ENCODE peak calls at places on chromosomes 4 and X, in nine cellular contexts. X is upper lobe of left lung, P is lower leg skin, W is ovary, C is suprapubic skin, J is IMR-90, S is spleen, A is A549, F is right lobe of liver. L is an unnamed sample.

GRCh38 chrX:120485562-120486520 is 16.7 kb upstream of the LAMP2 start:
- DNase-seq in J (peak), P (peak), F (peak), W (peak), C (peak), S (peak), A (peak), X (peak), L (peak)

GRCh38 chr4:160969914-160970313 is 1193.9 kb downstream of the FSTL5 start:
- DNase-seq in X (no peak), C (no peak), A (no peak), P (no peak), S (no peak), F (no peak), W (no peak), J (no peak), L (no peak)

GRCh38 chr4:89549907-89550306 is 242.3 kb upstream of the GPRIN3 start:
- DNase-seq in X (no peak), C (no peak), W (no peak), J (peak), S (no peak), A (no peak), F (no peak), P (no peak), L (no peak)

GRCh38 chrX:39869846-39870601 is 227.7 kb downstream of the BCOR start:
- DNase-seq in A (peak), X (no peak), J (peak), P (no peak), F (no peak), C (no peak), W (no peak), S (no peak), L (no peak)

GRCh38 chr4:102525099-102525498 is 23.9 kb downstream of the NFKB1 start:
- DNase-seq in A (no peak), J (peak), C (no peak), X (no peak), F (no peak), S (no peak), W (no peak), P (no peak), L (no peak)

GRCh38 chr4:152981842-152982241 is 45.7 kb downstream of the FHDC1 start:
- DNase-seq in X (no peak), W (no peak), A (no peak), J (no peak), C (no peak), S (no peak), F (no peak), P (no peak), L (no peak)

GRCh38 chrX:16771483-16772398 is 14.5 kb upstream of the TXLNG start:
- DNase-seq in W (no peak), S (no peak), A (peak), J (peak), C (no peak), X (no peak), P (no peak), F (no peak), L (no peak)

GRCh38 chr4:87326460-87326859 is 3.8 kb upstream of the HSD17B13 start:
- DNase-seq in S (no peak), A (no peak), J (no peak), P (no peak), W (no peak), X (no peak), F (no peak), C (no peak), L (no peak)

GRCh38 chr4:152920768-152921167 is 15.4 kb upstream of the FHDC1 start:
- DNase-seq in F (no peak), S (no peak), J (peak), W (no peak), A (no peak), P (no peak), X (no peak), C (no peak), L (no peak)

GRCh38 chr4:123545569-123546122 is 149.1 kb downstream of the SPRY1 start:
- DNase-seq in S (no peak), C (no peak), X (no peak), A (no peak), J (no peak), F (no peak), P (no peak), W (no peak), L (no peak)

GRCh38 chr4:152103181-152103901 is 342.5 kb upstream of the GATB start:
- DNase-seq in P (no peak), F (no peak), J (no peak), W (no peak), X (no peak), A (no peak), S (no peak), C (no peak), L (no peak)

GRCh38 chr4:125547842-125548241 is 233.1 kb downstream of the FAT4 start:
- DNase-seq in X (no peak), F (no peak), P (no peak), A (no peak), S (no peak), C (no peak), W (no peak), J (peak), L (no peak)

GRCh38 chrX:17654116-17654515 is 83.2 kb upstream of the SCML1 start:
- DNase-seq in P (no peak), A (no peak), W (no peak), X (no peak), F (no peak), S (no peak), C (no peak), J (no peak), L (no peak)

GRCh38 chr4:129498626-129499025 is 402.7 kb downstream of the C4orf33 start:
- DNase-seq in W (no peak), F (no peak), P (no peak), X (no peak), J (no peak), A (no peak), C (no peak), S (no peak), L (no peak)

GRCh38 chr4:56217383-56217890 is 169.9 kb downstream of the AASDH start:
- DNase-seq in P (no peak), C (no peak), W (no peak), A (no peak), F (no peak), X (no peak), J (no peak), S (no peak), L (no peak)

GRCh38 chrX:7132335-7133035 is 15.0 kb upstream of the STS start:
- DNase-seq in X (no peak), C (no peak), A (peak), J (peak), W (no peak), S (no peak), P (peak), F (peak), L (peak)

GRCh38 chrX:102063445-102064074 is 61.9 kb upstream of the TCEAL2 start:
- DNase-seq in C (no peak), S (no peak), J (no peak), A (no peak), F (no peak), W (no peak), X (no peak), P (no peak), L (no peak)

GRCh38 chr4:17511950-17512795 is at the start of gene QDPR:
- DNase-seq in P (peak), X (peak), F (peak), C (peak), S (peak), W (peak), A (peak), J (peak), L (peak)

GRCh38 chr4:118676128-118676527 is 9.1 kb upstream of the METTL14 start:
- DNase-seq in W (no peak), C (no peak), A (no peak), P (no peak), S (no peak), F (no peak), X (no peak), J (no peak), L (no peak)

GRCh38 chr4:15352508-15352907 is 75.3 kb upstream of the C1QTNF7 start:
- DNase-seq in X (no peak), S (no peak), P (no peak), F (no peak), J (peak), W (no peak), A (no peak), C (no peak), L (no peak)

GRCh38 chr4:157075811-157076577 is at the start of gene GLRB:
- DNase-seq in P (no peak), X (peak), C (no peak), F (peak), S (peak), J (peak), W (peak), A (peak), L (no peak)

GRCh38 chrX:45850197-45850774 is 649.6 kb upstream of the DIPK2B start:
- DNase-seq in P (no peak), W (peak), A (no peak), X (peak), C (no peak), F (no peak), J (no peak), S (no peak), L (no peak)
- H3K4me3 ChIP-seq in P (peak), W (peak), A (peak), X (peak), C (peak), F (peak), J (peak), S (peak), L (peak)

GRCh38 chr4:1579834-1580686 is 104.1 kb downstream of the FAM53A start:
- DNase-seq in J (no peak), F (peak), S (peak), X (peak), A (peak), C (peak), P (peak), W (peak), L (no peak)
- TF ChIP-seq POLR2A in J (no peak), F (peak), S (no peak), X (peak), A (peak), C (no peak), P (no peak), W (peak), L (peak)

DNA sequence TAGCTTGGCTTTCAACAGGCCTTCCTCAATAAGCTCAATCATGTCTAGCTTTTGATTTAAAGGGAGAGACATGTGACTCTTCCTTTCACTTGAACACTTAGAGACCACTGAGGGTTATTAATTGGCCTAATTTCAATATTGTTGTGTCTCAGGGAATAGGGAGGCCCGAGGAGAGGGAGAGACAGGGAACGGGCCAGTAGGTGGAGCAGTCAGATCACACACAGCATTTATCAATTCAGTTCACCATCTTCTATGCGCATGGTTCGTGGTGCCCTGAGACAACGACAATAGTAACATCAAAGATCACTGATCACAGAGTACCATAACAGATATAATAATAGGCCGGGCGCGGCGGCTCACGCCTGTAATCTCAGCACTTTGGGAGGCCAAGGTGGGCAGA is 17.8 kb downstream of the ZNF81 start:
- DNase-seq in A (no peak), J (peak), W (peak), F (peak), X (peak), C (no peak), S (no peak), P (no peak), L (no peak)
- TF ChIP-seq CTCF in A (no peak), J (peak), W (peak), F (peak), X (peak), C (peak), S (peak), P (no peak), L (no peak)

GRCh38 chrX:12564221-12564620 is 227.0 kb upstream of the PRPS2 start:
- DNase-seq in F (no peak), S (no peak), A (no peak), X (no peak), W (no peak), C (no peak), J (no peak), P (no peak), L (no peak)
- H3K4me3 ChIP-seq in F (no peak), S (no peak), A (no peak), X (no peak), W (no peak), C (no peak), J (no peak), P (no peak), L (no peak)

GRCh38 chr4:11904117-11904535 is 475.4 kb upstream of the HS3ST1 start:
- DNase-seq in W (peak), X (no peak), S (peak), J (no peak), C (no peak), A (no peak), P (no peak), F (no peak), L (no peak)
- TF ChIP-seq POLR2A in W (no peak), X (no peak), S (no peak), J (no peak), C (no peak), A (no peak), P (no peak), F (no peak), L (no peak)

DNA sequence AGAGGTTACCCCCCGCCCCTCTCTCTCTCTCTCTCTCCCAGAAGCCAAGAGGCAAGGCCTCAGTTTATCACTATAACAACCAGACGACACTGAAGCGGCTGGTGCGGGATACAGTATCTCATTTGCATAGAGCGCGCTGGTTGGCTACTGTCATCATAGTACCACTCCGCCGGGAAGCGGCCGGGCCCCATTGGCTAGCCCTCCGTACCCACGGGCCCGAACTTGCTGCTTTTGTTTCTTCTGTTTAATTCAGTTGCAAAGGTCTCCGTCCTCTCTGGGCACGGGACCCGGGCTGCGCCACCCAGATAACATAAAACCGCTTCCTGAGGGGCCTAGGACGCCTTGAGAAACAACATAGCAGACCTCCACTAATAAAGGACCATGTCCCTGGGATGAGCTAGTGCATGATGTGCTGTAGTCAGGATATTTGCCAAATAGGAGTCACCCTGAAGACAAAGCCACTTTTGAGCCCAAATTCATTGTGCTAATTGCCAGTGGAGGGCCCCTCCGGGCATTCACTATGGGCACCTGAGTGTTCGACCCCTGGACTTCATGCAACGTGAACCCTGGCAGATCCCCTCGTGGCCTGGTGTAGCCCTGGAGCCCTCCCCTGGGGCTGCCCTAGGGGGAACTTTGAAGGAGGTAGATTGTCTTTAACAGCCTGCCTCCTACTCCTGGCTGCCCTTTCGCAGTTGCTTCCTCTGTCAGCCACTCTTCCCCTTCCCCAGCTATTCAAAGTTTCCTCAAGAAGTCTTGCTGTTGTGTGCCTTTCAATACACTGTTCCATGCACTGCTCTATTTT is at the start of gene PCYT1B:
- DNase-seq in P (peak), X (peak), J (peak), S (peak), C (peak), W (peak), F (peak), A (no peak), L (peak)
- TF ChIP-seq CTCF in P (no peak), X (no peak), J (no peak), S (no peak), C (no peak), W (no peak), F (no peak), A (no peak), L (no peak)

DNA sequence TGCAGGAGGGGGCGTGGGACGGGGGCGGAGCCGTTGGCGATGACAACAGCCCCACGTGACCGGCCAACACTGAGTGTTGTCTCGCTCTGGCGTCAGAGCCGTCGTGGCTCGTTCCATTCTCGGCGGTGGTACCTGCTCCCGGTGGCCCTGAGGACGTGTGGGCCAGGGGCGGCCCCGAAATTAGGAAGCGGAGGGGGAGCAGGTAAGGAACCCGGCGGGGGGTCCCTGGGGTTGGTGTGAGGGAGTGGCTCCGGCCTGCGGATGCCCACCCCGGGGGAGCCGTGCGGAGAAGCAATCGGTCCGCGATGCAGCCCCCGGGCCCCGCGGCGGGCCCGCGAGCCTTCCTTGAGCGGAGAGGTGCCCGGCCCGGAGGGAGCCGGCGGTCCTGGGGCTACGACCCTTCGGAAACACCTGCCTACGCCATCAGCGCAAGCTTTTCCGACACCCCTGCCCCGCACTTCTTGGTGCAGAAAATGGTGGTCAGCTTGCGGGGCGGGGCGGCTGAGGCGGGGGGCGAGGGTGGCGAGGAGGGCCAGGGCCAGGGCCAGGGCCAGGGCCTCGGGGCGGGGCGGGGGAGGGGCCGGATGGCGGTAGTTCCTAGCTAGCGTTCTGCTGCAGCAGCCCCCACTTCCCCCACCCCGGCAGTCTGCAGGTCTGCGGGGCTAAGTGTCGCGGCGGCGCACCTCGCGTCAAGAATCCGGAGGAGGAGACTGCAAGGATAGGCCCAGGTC is at the start of gene BEX4:
- DNase-seq in X (peak), C (peak), W (peak), J (peak), F (peak), A (peak), P (peak), S (peak), L (peak)
- H3K4me3 ChIP-seq in X (peak), C (peak), W (peak), J (peak), F (peak), A (peak), P (peak), S (peak), L (peak)

DNA sequence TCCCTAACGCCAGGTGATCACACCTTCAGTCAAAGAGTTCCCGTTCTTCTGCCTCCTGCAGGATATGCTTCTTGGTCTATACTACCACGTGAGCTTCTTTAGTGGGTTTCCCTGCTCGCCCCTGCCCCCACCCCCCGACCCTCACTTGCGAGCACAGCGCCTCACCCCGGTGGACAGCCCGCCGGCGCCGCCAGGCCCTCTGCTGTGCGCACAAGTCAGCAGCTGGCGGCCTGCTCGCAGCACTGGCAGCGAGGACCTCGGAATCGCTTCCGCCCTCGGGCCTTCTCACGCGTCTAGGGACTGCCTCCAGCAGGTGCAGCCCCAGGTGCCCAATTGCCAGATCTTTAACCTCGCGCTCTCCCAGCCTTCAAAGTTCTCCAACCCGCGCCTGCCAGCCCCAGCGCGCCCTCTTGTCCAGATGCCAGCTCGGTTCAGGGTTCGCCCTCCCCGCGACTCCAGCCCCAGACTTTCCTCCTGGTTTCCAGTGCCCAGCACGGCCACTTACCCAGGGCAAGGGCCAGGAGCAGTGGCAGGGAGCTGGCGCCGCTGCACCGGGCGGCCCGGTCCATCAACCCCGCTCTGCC is 474 bp downstream of the BTC start:
- DNase-seq in S (peak), C (no peak), A (peak), P (peak), X (peak), J (no peak), W (peak), F (peak), L (peak)
- TF ChIP-seq POLR2A in S (no peak), C (no peak), A (no peak), P (no peak), X (peak), J (no peak), W (no peak), F (peak), L (no peak)